ENCODE peak calls at places on chromosomes 12 and 14, in five cellular contexts. H is astrocyte, R is upper lobe of right lung, O is pancreas, T is heart right ventricle. X is an unnamed sample.

GRCh38 chr14:64246688-64247087 is 47.5 kb downstream of the ESR2 start:
- DNase-seq in T (no peak), H (no peak), R (no peak), O (no peak), X (no peak)

GRCh38 chr12:15172423-15172822 is 48.8 kb downstream of the RERG start:
- DNase-seq in O (no peak), T (no peak), R (no peak), H (no peak), X (no peak)

GRCh38 chr14:23047042-23047634 is 5.1 kb downstream of the PSMB11 start:
- DNase-seq in T (peak; percentile 45), O (no peak), H (no peak), R (no peak), X (no peak)

GRCh38 chr12:106284294-106285105 is 18.0 kb upstream of the TCP11L2 start:
- DNase-seq in T (no peak), H (no peak), O (no peak), R (no peak), X (no peak)

GRCh38 chr14:22539831-22540230 is 49.2 kb downstream of the DAD1 start:
- DNase-seq in O (no peak), H (no peak), T (no peak), R (no peak), X (no peak)

GRCh38 chr12:99916555-99916954 is 68.2 kb downstream of the ANKS1B start:
- DNase-seq in R (no peak), O (no peak), T (no peak), H (no peak), X (no peak)

GRCh38 chr12:117646595-117646994 is 285.2 kb upstream of the NOS1 start:
- DNase-seq in H (no peak), T (no peak), O (no peak), R (no peak), X (no peak)

GRCh38 chr14:36478782-36479181 is 41.2 kb downstream of the NKX2-1 start:
- DNase-seq in T (no peak), R (no peak), H (peak; percentile 54), O (no peak), X (no peak)

GRCh38 chr12:47356129-47356622 is 276.4 kb upstream of the AMIGO2 start:
- DNase-seq in R (no peak), T (no peak), O (no peak), H (peak; percentile 26), X (no peak)

GRCh38 chr14:71711619-71712018 is 220.6 kb upstream of the RGS6 start:
- DNase-seq in H (peak; percentile 99), O (no peak), T (no peak), R (no peak), X (no peak)

GRCh38 chr14:86712727-86713126 is 1182.8 kb downstream of the FLRT2 start:
- DNase-seq in T (no peak), R (no peak), H (no peak), O (no peak), X (no peak)

GRCh38 chr12:49225551-49226166 is 36.8 kb upstream of the TUBA1A start:
- DNase-seq in O (no peak), H (peak; percentile 59), R (peak; percentile 86), T (no peak), X (no peak)

GRCh38 chr12:52027085-52027843 is 20.5 kb downstream of the TAMALIN start:
- DNase-seq in H (no peak), R (no peak), T (peak; percentile 67), O (no peak), X (no peak)

GRCh38 chr12:113815031-113815430 is 151.1 kb downstream of the RBM19 start:
- DNase-seq in H (no peak), T (no peak), R (no peak), O (no peak), X (no peak)

GRCh38 chr14:88551094-88551870 is 3.5 kb downstream of the PTPN21 start:
- DNase-seq in R (peak; percentile 90), T (peak; percentile 87), O (peak; percentile 87), H (peak; percentile 72), X (peak; percentile 89)

DNA sequence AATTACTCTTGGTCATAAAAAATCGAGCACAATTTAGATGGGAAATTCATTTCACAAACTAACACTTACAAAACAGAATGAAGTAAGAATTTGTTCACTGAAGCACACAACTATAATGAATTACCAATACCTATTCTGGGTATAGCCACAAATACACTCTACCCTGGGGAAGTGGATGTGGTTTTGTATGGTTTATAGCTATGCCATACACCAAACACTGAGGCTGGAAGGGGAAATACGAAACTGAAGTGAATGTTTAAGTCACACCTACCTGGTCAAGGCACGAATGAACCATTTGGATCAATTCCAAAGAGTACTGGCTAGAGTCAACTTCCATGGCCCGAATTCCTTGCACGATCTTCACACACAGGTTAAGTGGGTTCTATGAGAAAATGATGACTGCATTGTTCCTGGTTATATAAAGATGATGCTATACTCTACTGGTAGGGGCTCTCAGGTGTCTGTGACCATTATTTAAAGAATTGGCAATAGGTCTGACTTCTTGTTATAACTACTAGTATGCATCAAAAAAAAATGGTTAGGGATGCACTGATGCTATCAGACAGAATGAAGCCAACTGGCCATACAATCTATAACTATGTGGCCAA is 12.8 kb downstream of the NEK9 start:
- DNase-seq in T (no peak), O (no peak), H (no peak), R (no peak), X (no peak)
- H3K36me3 ChIP-seq in T (peaks cover 5% of the 10 kb centered on the region), O (peaks cover 78% of the 10 kb centered on the region), H (peaks cover 42% of the 10 kb centered on the region), R (peaks cover 100% of the 10 kb centered on the region), X (peaks cover 100% of the 10 kb centered on the region)

DNA sequence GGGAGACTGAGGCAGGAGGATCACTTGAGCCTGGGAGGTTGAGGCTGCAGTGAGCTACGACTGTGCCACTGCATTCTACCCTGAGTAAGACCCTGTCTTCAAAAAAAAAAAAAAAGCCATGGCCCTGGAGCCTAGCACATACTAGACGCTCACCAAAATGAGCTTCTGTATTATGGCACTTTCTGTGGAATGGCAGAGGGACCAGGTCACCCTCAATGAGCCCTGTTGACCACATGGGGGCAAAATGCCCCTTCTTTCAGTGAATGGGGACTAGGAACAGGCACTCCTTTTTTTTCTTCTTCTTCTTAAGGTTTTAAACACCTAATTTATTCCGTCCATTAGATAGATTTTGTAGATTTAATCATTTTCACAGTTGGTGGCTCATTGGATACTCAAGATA is 50.5 kb downstream of the FAM222A start:
- DNase-seq in R (no peak), O (no peak), H (no peak), T (no peak), X (no peak)
- TF ChIP-seq CTCF in R (no peak), O (no peak), H (no peak), T (no peak), X (peak; percentile 23)

GRCh38 chr12:54042970-54043744 is 10.3 kb downstream of the HOXC5 start:
- DNase-seq in H (no peak), T (no peak), R (no peak), O (no peak), X (no peak)
- H3K27me3 ChIP-seq in H (peaks cover 93% of the 10 kb centered on the region), T (peaks cover 99% of the 10 kb centered on the region), R (peaks cover 86% of the 10 kb centered on the region), O (no peaks in the 10 kb centered on the region), X (peaks cover 85% of the 10 kb centered on the region)

GRCh38 chr12:121331268-121331667 is 20.9 kb downstream of the ANAPC5 start:
- DNase-seq in H (no peak), T (no peak), O (no peak), R (no peak), X (no peak)

GRCh38 chr12:121330692-121331091 is 21.5 kb downstream of the ANAPC5 start:
- DNase-seq in H (no peak), R (no peak), O (no peak), T (no peak), X (no peak)

GRCh38 chr12:121328620-121329019 is 23.6 kb downstream of the ANAPC5 start:
- DNase-seq in T (no peak), O (no peak), H (no peak), R (no peak), X (no peak)

GRCh38 chr12:121326996-121327674 is 25.1 kb downstream of the ANAPC5 start:
- DNase-seq in H (no peak), O (no peak), T (no peak), R (no peak), X (no peak)

DNA sequence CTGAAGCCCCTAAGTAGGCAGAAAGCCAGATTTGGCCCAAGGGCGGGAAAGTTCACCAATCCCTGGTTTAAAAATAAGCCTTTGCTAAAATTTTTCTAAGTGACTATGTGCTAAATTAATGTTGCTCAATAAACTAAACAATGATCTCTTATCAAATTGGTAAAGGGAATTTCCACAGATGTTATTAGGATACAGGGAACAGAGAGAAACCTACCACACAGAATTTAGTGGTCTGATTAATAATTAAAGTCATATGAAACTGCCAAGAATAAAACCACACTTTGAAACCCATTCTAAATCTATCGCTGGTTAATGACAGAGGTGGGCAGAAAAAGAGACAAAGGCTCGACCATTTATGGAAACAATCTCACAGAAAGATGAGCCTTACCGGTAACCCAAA is 22.0 kb downstream of the ANAPC5 start:
- DNase-seq in H (no peak), T (no peak), O (no peak), R (no peak), X (no peak)
- H3K36me3 ChIP-seq in H (peaks cover 59% of the 10 kb centered on the region), T (no peaks in the 10 kb centered on the region), O (peaks cover 44% of the 10 kb centered on the region), R (peaks cover 98% of the 10 kb centered on the region), X (peaks cover 99% of the 10 kb centered on the region)

GRCh38 chr12:122421815-122422737 is at the start of gene CLIP1:
- DNase-seq in R (peak; percentile 88), O (peak; percentile 89), T (peak; percentile 57), H (peak; percentile 46), X (peak; percentile 68)

GRCh38 chr12:122422769-122423257 is 344 bp upstream of the CLIP1 start:
- DNase-seq in H (peak; percentile 62), O (no peak), R (no peak), T (peak; percentile 20), X (no peak)

GRCh38 chr12:122423258-122424165 is 1.0 kb upstream of the CLIP1 start:
- DNase-seq in T (peak; percentile 13), O (no peak), H (peak; percentile 49), R (no peak), X (no peak)

GRCh38 chr12:122421263-122421814 is 1.1 kb downstream of the CLIP1 start:
- DNase-seq in O (peak; percentile 67), R (peak; percentile 77), T (peak; percentile 29), H (peak; percentile 52), X (no peak)

GRCh38 chr12:122420471-122421262 is 1.8 kb downstream of the CLIP1 start:
- DNase-seq in R (no peak), H (no peak), O (no peak), T (no peak), X (no peak)
- TF ChIP-seq CTCF in R (no peak), H (no peak), O (no peak), T (no peak), X (no peak)

GRCh38 chr12:54010972-54011664 is 2.3 kb downstream of the HOXC8 start:
- DNase-seq in T (no peak), R (no peak), O (no peak), H (no peak), X (no peak)
- H3K27me3 ChIP-seq in T (peaks cover 96% of the 10 kb centered on the region), R (peaks cover 92% of the 10 kb centered on the region), O (peaks cover 2% of the 10 kb centered on the region), H (peaks cover 92% of the 10 kb centered on the region), X (peaks cover 93% of the 10 kb centered on the region)

GRCh38 chr12:53467880-53468279 is 16.0 kb downstream of the PCBP2 start:
- DNase-seq in T (no peak), H (no peak), R (peak; percentile 38), O (no peak), X (no peak)
- H3K36me3 ChIP-seq in T (peaks cover 14% of the 10 kb centered on the region), H (peaks cover 89% of the 10 kb centered on the region), R (peaks cover 100% of the 10 kb centered on the region), O (peaks cover 99% of the 10 kb centered on the region), X (peaks cover 97% of the 10 kb centered on the region)